ENCODE peak calls at places on chromosomes 6 and 20, in ten cellular contexts. Q is activated B cell treated with CpG ODN at 0.5 μM for 24 hours, A is adrenal gland, G is cardiac muscle cell, U is body of pancreas, T is fibroblast of lung, O is HL-60, K is IMR-90, S is PC-9, M is Peyer's patch. X is an unnamed sample.

GRCh38 chr6:147117580-147117979 is 86.6 kb upstream of the STXBP5 start:
- DNase-seq in S (no peak), M (no peak), K (peak; percentile 49), A (no peak), U (no peak), T (peak; percentile 64), G (no peak), Q (no peak), O (no peak), X (no peak)

GRCh38 chr6:34230653-34231351 is 5.9 kb upstream of the HMGA1 start:
- DNase-seq in U (no peak), K (no peak), M (no peak), Q (no peak), G (no peak), O (no peak), T (no peak), S (peak; percentile 90), A (no peak), X (no peak)

GRCh38 chr6:53048431-53049195 is 16.6 kb upstream of the FBXO9 start:
- DNase-seq in T (peak; percentile 88), G (no peak), K (peak; percentile 91), S (no peak), O (no peak), U (no peak), Q (no peak), M (no peak), A (no peak), X (no peak)

GRCh38 chr6:170471458-170471857 is 81.6 kb downstream of the PSMB1 start:
- DNase-seq in M (no peak), Q (no peak), U (no peak), T (peak; percentile 40), O (no peak), K (no peak), G (no peak), A (no peak), S (no peak), X (no peak)

GRCh38 chr20:62650551-62651284 is 8.4 kb downstream of the SLCO4A1 start:
- DNase-seq in S (no peak), A (no peak), U (no peak), G (no peak), O (no peak), K (no peak), T (no peak), M (no peak), Q (no peak), X (no peak)

GRCh38 chr20:62740286-62741141 is 31.9 kb downstream of the NTSR1 start:
- DNase-seq in Q (peak; percentile 55), T (peak; percentile 82), K (peak; percentile 95), O (peak; percentile 93), A (no peak), U (peak; percentile 7), S (peak; percentile 96), M (peak; percentile 87), G (no peak), X (no peak)

GRCh38 chr20:26163890-26164289 is 467.2 kb upstream of the ZNF337 start:
- DNase-seq in S (peak; percentile 57), Q (no peak), T (peak; percentile 33), G (no peak), K (peak; percentile 70), O (no peak), U (no peak), M (no peak), A (no peak), X (no peak)

GRCh38 chr6:1053587-1053986 is 258.3 kb upstream of the FOXQ1 start:
- DNase-seq in T (no peak), A (no peak), K (no peak), Q (no peak), O (no peak), G (no peak), S (no peak), M (no peak), U (no peak), X (peak; percentile 65)

GRCh38 chr6:7900621-7901020 is 10.0 kb downstream of the TXNDC5 start:
- DNase-seq in T (no peak), S (no peak), Q (no peak), G (no peak), U (no peak), A (no peak), M (no peak), O (no peak), K (no peak), X (no peak)

GRCh38 chr6:18343741-18344140 is 43.4 kb upstream of the RNF144B start:
- DNase-seq in S (peak; percentile 73), T (peak; percentile 85), K (peak; percentile 95), A (no peak), G (no peak), Q (no peak), O (no peak), U (no peak), M (no peak), X (no peak)

GRCh38 chr6:149683256-149683860 is 34.5 kb downstream of the LATS1 start:
- DNase-seq in U (no peak), G (no peak), M (no peak), T (no peak), O (no peak), A (no peak), S (no peak), K (no peak), Q (no peak), X (no peak)

GRCh38 chr6:110853754-110854477 is 20.7 kb upstream of the AMD1 start:
- DNase-seq in K (no peak), U (no peak), Q (no peak), M (no peak), O (peak; percentile 26), S (peak; percentile 86), G (no peak), A (no peak), T (no peak), X (no peak)

GRCh38 chr20:25063546-25063945 is 5.6 kb upstream of the ACSS1 start:
- DNase-seq in T (no peak), Q (no peak), G (no peak), S (no peak), K (no peak), O (no peak), A (no peak), U (no peak), M (peak; percentile 34), X (no peak)

GRCh38 chr6:29442670-29443184 is 3.6 kb downstream of the OR10C1 start:
- DNase-seq in G (no peak), S (no peak), T (no peak), K (no peak), A (no peak), U (no peak), Q (no peak), O (no peak), M (no peak), X (no peak)

GRCh38 chr6:4253604-4254211 is 118.3 kb upstream of the ECI2 start:
- DNase-seq in G (no peak), S (no peak), K (peak; percentile 83), Q (no peak), T (peak; percentile 82), M (no peak), U (peak; percentile 44), O (no peak), A (peak; percentile 56), X (no peak)
- TF ChIP-seq CTCF in G (peak; percentile 81), S (peak; percentile 27), K (peak; percentile 69), Q (no peak), T (peak; percentile 70), M (peak; percentile 35), U (peak; percentile 21), O (no peak), A (peak; percentile 54), X (no peak)

GRCh38 chr20:53956013-53956715 is 114.2 kb downstream of the BCAS1 start:
- DNase-seq in Q (no peak), M (no peak), S (no peak), U (no peak), G (no peak), A (no peak), O (no peak), K (no peak), T (no peak), X (no peak)

GRCh38 chr20:53958240-53958639 is 112.2 kb downstream of the BCAS1 start:
- DNase-seq in G (no peak), O (no peak), S (no peak), Q (no peak), U (no peak), A (no peak), T (no peak), M (no peak), K (no peak), X (no peak)

GRCh38 chr20:53959849-53960585 is 110.4 kb downstream of the BCAS1 start:
- DNase-seq in K (no peak), G (no peak), S (peak; percentile 31), T (peak; percentile 15), U (no peak), M (no peak), Q (no peak), A (no peak), O (no peak), X (no peak)

GRCh38 chr20:53954734-53955658 is 115.4 kb downstream of the BCAS1 start:
- DNase-seq in G (no peak), K (no peak), A (no peak), O (no peak), T (no peak), U (no peak), S (no peak), M (no peak), Q (no peak), X (no peak)

GRCh38 chr20:53957421-53958172 is 112.8 kb downstream of the BCAS1 start:
- DNase-seq in U (no peak), K (peak; percentile 16), M (no peak), T (no peak), A (no peak), Q (no peak), G (no peak), S (no peak), O (no peak), X (no peak)
- TF ChIP-seq CTCF in U (no peak), K (peak; percentile 31), M (no peak), T (no peak), A (no peak), Q (no peak), G (peak; percentile 41), S (peak; percentile 47), O (no peak), X (no peak)

DNA sequence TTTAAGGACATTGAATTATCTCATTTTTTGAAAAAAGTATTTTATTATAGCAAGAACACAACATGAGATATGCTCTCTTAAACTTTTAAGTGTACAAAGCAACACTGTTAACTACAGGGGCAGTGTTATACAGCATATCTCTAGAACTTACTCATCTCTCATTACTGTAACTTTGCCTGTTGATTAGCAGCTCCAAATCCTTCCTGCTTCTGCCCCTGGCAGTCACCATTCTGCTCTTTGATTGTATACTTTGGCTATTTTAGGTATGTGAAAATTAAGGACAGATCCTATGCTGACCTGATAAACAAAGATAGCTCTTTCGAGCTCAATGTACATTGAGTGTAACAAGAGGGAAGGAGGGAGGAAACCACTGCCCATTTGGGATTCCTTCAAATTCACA is 1349.8 kb upstream of the GJE1 start:
- DNase-seq in U (no peak), K (no peak), Q (no peak), S (no peak), G (no peak), T (no peak), M (no peak), O (no peak), A (no peak), X (no peak)
- TF ChIP-seq CTCF in U (no peak), K (no peak), Q (no peak), S (no peak), G (no peak), T (no peak), M (no peak), O (no peak), A (no peak), X (no peak)

DNA sequence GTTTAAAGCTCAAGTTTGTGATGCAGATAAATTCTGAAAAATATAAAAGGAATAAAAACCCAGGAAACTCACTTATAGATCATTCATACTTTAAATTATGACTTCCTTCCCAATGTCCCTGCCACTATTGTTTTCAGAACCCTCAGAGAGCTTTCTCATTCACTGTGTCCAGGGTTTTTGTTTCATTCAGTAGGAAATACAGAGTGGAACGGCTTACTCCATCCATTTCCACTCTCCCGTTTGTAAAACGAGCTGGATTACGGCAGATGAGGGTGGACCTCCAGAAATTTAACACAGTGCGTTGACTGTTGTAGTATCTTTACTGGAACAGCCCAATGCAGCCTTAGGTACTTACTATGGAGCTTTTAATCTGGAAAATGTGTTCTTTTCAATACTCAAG is 23.6 kb downstream of the BPIFA1 start:
- DNase-seq in M (no peak), G (no peak), U (no peak), K (no peak), A (no peak), Q (no peak), O (no peak), S (no peak), T (no peak), X (no peak)
- TF ChIP-seq CTCF in M (no peak), G (no peak), U (no peak), K (no peak), A (no peak), Q (no peak), O (no peak), S (no peak), T (no peak), X (no peak)